ENCODE peak calls at places on chromosomes 6 and 20, in nine cellular contexts. O is testis, S is NCI-H1417, V is cardiac septum, Z is Calu3, Y is HEK293T, E is IMR-90, F is Right ventricle myocardium superior, N is ACHN. I is an unnamed sample.

GRCh38 chr6:138869343-138869742 is 73.5 kb downstream of the ECT2L start:
- DNase-seq in F (peak), Z (no peak), Y (no peak), N (no peak), O (no peak), S (no peak), E (no peak), V (peak), I (peak)

GRCh38 chr6:77337392-77337791 is 125.9 kb downstream of the HTR1B start:
- DNase-seq in Y (no peak), N (no peak), O (no peak), Z (no peak), F (no peak), E (no peak), V (no peak), S (no peak), I (no peak)

GRCh38 chr20:42634096-42634495 is 555.6 kb downstream of the PTPRT start:
- DNase-seq in Y (no peak), N (no peak), F (no peak), V (no peak), O (no peak), S (no peak), E (no peak), Z (no peak), I (no peak)

GRCh38 chr20:44126445-44126844 is 60.5 kb downstream of the JPH2 start:
- DNase-seq in Z (no peak), Y (no peak), S (no peak), E (no peak), F (no peak), N (no peak), V (no peak), O (no peak), I (no peak)

GRCh38 chr6:26270121-26270861 is 94.7 kb upstream of the BTN3A2 start:
- DNase-seq in N (no peak), O (no peak), V (no peak), Y (no peak), E (no peak), S (peak), F (no peak), Z (peak), I (no peak)

GRCh38 chr6:160041608-160042007 is 72.7 kb downstream of the IGF2R start:
- DNase-seq in N (no peak), E (peak), V (no peak), F (peak), S (no peak), Y (no peak), Z (peak), O (peak), I (peak)

GRCh38 chr20:15320941-15321340 is 983.5 kb upstream of the FLRT3 start:
- DNase-seq in E (no peak), F (no peak), Y (no peak), O (no peak), V (no peak), N (no peak), S (no peak), Z (no peak), I (no peak)

GRCh38 chr20:62409935-62410741 is 3.1 kb upstream of the CABLES2 start:
- DNase-seq in S (peak), O (peak), Z (peak), V (no peak), E (no peak), Y (peak), F (peak), N (peak), I (peak)

GRCh38 chr6:12637960-12638641 is 78.5 kb upstream of the PHACTR1 start:
- DNase-seq in Z (peak), Y (peak), S (peak), O (peak), N (peak), V (peak), E (peak), F (peak), I (peak)

GRCh38 chr6:42292002-42292735 is 74.5 kb upstream of the MRPS10 start:
- DNase-seq in S (no peak), E (peak), N (no peak), V (no peak), Z (peak), O (no peak), F (no peak), Y (no peak), I (peak)

GRCh38 chr20:46840054-46840729 is 54.5 kb upstream of the EYA2 start:
- DNase-seq in F (no peak), O (no peak), Y (no peak), S (no peak), V (no peak), E (no peak), N (no peak), Z (no peak), I (no peak)

GRCh38 chr6:100633096-100633766 is 168.5 kb upstream of the SIM1 start:
- DNase-seq in E (peak), V (no peak), F (no peak), O (no peak), S (no peak), Z (peak), Y (no peak), N (peak), I (peak)

GRCh38 chr6:101120747-101121146 is 239.6 kb upstream of the ASCC3 start:
- DNase-seq in Y (no peak), O (no peak), V (no peak), N (no peak), Z (no peak), S (no peak), F (no peak), E (no peak), I (no peak)

GRCh38 chr20:53901064-53901463 is 169.3 kb downstream of the BCAS1 start:
- DNase-seq in E (peak), Y (no peak), Z (peak), V (no peak), O (no peak), N (peak), S (no peak), F (no peak), I (peak)

GRCh38 chr20:37542281-37542680 is 14.6 kb upstream of the BLCAP start:
- DNase-seq in S (no peak), F (no peak), O (no peak), Z (no peak), Y (no peak), V (no peak), N (no peak), E (peak), I (no peak)

GRCh38 chr6:142728367-142728766 is 216.6 kb downstream of the HIVEP2 start:
- DNase-seq in F (no peak), Z (peak), V (no peak), E (no peak), N (no peak), S (peak), Y (no peak), O (no peak), I (peak)

GRCh38 chr6:110357298-110357695 is 852 bp downstream of the METTL24 start:
- DNase-seq in Y (no peak), N (no peak), S (peak), E (no peak), F (no peak), O (peak), V (no peak), Z (no peak), I (peak)

GRCh38 chr6:98824907-98825601 is 9.3 kb upstream of the POU3F2 start:
- DNase-seq in N (no peak), Z (no peak), O (no peak), E (no peak), S (no peak), Y (peak), V (no peak), F (no peak), I (no peak)

GRCh38 chr20:9220874-9221547 is 152.1 kb downstream of the PLCB4 start:
- DNase-seq in E (peak), N (peak), O (no peak), V (no peak), Y (no peak), F (no peak), Z (no peak), S (no peak), I (peak)

GRCh38 chr6:85185977-85186376 is 263.9 kb upstream of the NT5E start:
- DNase-seq in F (no peak), O (no peak), N (no peak), Z (no peak), E (peak), V (no peak), S (no peak), Y (no peak), I (peak)

GRCh38 chr6:113719056-113719455 is 138.1 kb upstream of the MARCKS start:
- DNase-seq in S (no peak), E (peak), Y (no peak), F (no peak), V (no peak), N (peak), O (no peak), Z (peak), I (no peak)